ENCODE peak calls at places on chromosome 20, in six cellular contexts. I, R, U, G, S and T are unnamed samples.
A peak's percentile ranks its signal among the peaks of the same experiment; 100 is the strongest.

GRCh38 chr20:57398231-57398821 is 7.1 kb downstream of the RBM38 start:
- DNase-seq in I (no peak), R (peak; percentile 78), U (no peak), G (no peak), S (peak; percentile 81), T (no peak)

GRCh38 chr20:19947611-19948264 is 69.4 kb upstream of the NAA20 start:
- DNase-seq in I (peak; percentile 32), R (no peak), U (no peak), G (peak; percentile 75), S (no peak), T (peak; percentile 88)

GRCh38 chr20:15446373-15446772 is 1109.0 kb upstream of the FLRT3 start:
- DNase-seq in I (no peak), R (no peak), U (peak; percentile 33), G (no peak), S (no peak), T (peak; percentile 13)

GRCh38 chr20:50108571-50109235 is 4.2 kb downstream of the UBE2V1 start:
- DNase-seq in I (no peak), R (no peak), U (no peak), G (no peak), S (no peak), T (no peak)

GRCh38 chr20:62617711-62618483 is 24.4 kb upstream of the SLCO4A1 start:
- DNase-seq in I (no peak), R (peak; percentile 54), U (no peak), G (no peak), S (no peak), T (no peak)

GRCh38 chr20:55538261-55538908 is 466.9 kb downstream of the CBLN4 start:
- DNase-seq in I (no peak), R (no peak), U (no peak), G (no peak), S (no peak), T (no peak)

GRCh38 chr20:6008254-6008653 is 45.6 kb downstream of the LRRN4 start:
- DNase-seq in I (peak; percentile 85), R (no peak), U (no peak), G (peak; percentile 97), S (no peak), T (peak; percentile 96)

GRCh38 chr20:16349518-16350295 is 223.5 kb downstream of the KIF16B start:
- DNase-seq in I (peak; percentile 60), R (no peak), U (no peak), G (no peak), S (no peak), T (no peak)

GRCh38 chr20:31665753-31666152 is 28.0 kb downstream of the COX4I2 start:
- DNase-seq in I (no peak), R (no peak), U (no peak), G (no peak), S (no peak), T (no peak)